ENCODE peak calls at places on chromosomes 13 and 19, in six cellular contexts. One of them, this sample, is unnamed.
A peak's percentile ranks its signal among the peaks of the same experiment; 100 is the strongest.

GRCh38 chr13:44302233-44302632 is 71.4 kb upstream of the SERP2 start:
- DNase-seq in fibroblast of pulmonary artery: peak; percentile 64
- DNase-seq in tibial artery: no peak
- DNase-seq in M059J: no peak
- DNase-seq in CD4-positive, alpha-beta memory T cell: no peak
- DNase-seq in right lobe of liver: no peak
- DNase-seq in this sample: no peak

GRCh38 chr19:10503002-10503789 is at the start of gene KEAP1:
- DNase-seq in fibroblast of pulmonary artery: peak; percentile 28
- DNase-seq in tibial artery: peak; percentile 41
- DNase-seq in M059J: peak; percentile 26
- DNase-seq in CD4-positive, alpha-beta memory T cell: peak; percentile 22
- DNase-seq in right lobe of liver: peak; percentile 58
- DNase-seq in this sample: peak; percentile 38

GRCh38 chr13:60562081-60562764 is 165.2 kb downstream of the TDRD3 start:
- DNase-seq in fibroblast of pulmonary artery: peak; percentile 27
- DNase-seq in tibial artery: no peak
- DNase-seq in M059J: peak; percentile 2
- DNase-seq in CD4-positive, alpha-beta memory T cell: no peak
- DNase-seq in right lobe of liver: no peak
- DNase-seq in this sample: no peak

GRCh38 chr19:10543420-10544241 is at the start of gene ATG4D:
- DNase-seq in fibroblast of pulmonary artery: peak; percentile 62
- DNase-seq in tibial artery: peak; percentile 57
- DNase-seq in M059J: peak; percentile 55
- DNase-seq in CD4-positive, alpha-beta memory T cell: peak; percentile 85
- DNase-seq in right lobe of liver: peak; percentile 90
- DNase-seq in this sample: peak; percentile 96

GRCh38 chr13:36357692-36358091 is 11.5 kb upstream of the SPART start:
- DNase-seq in fibroblast of pulmonary artery: peak; percentile 21
- DNase-seq in tibial artery: peak; percentile 68
- DNase-seq in M059J: no peak
- DNase-seq in CD4-positive, alpha-beta memory T cell: no peak
- DNase-seq in right lobe of liver: no peak
- DNase-seq in this sample: no peak

GRCh38 chr13:28530729-28531194 is 35.8 kb upstream of the FLT1 start:
- DNase-seq in fibroblast of pulmonary artery: peak; percentile 50
- DNase-seq in tibial artery: no peak
- DNase-seq in M059J: peak; percentile 36
- DNase-seq in CD4-positive, alpha-beta memory T cell: no peak
- DNase-seq in right lobe of liver: no peak
- DNase-seq in this sample: no peak

GRCh38 chr19:1265611-1266115 is 3.5 kb upstream of the CIRBP start:
- DNase-seq in fibroblast of pulmonary artery: peak; percentile 66
- DNase-seq in tibial artery: peak; percentile 85
- DNase-seq in M059J: peak; percentile 88
- DNase-seq in CD4-positive, alpha-beta memory T cell: no peak
- DNase-seq in right lobe of liver: peak; percentile 60
- DNase-seq in this sample: no peak

GRCh38 chr19:56958428-56958827 is 117.9 kb upstream of the PEG3 start:
- DNase-seq in fibroblast of pulmonary artery: no peak
- DNase-seq in tibial artery: no peak
- DNase-seq in M059J: no peak
- DNase-seq in CD4-positive, alpha-beta memory T cell: no peak
- DNase-seq in right lobe of liver: no peak
- DNase-seq in this sample: no peak

GRCh38 chr13:109383683-109384082 is 402.7 kb downstream of the IRS2 start:
- DNase-seq in fibroblast of pulmonary artery: peak; percentile 61
- DNase-seq in tibial artery: no peak
- DNase-seq in M059J: peak; percentile 86
- DNase-seq in CD4-positive, alpha-beta memory T cell: no peak
- DNase-seq in right lobe of liver: no peak
- DNase-seq in this sample: no peak

GRCh38 chr19:12126707-12127106 is 13.4 kb downstream of the ZNF20 start:
- DNase-seq in fibroblast of pulmonary artery: peak; percentile 30
- DNase-seq in tibial artery: no peak
- DNase-seq in M059J: no peak
- DNase-seq in CD4-positive, alpha-beta memory T cell: no peak
- DNase-seq in right lobe of liver: no peak
- DNase-seq in this sample: no peak

GRCh38 chr19:3645726-3646125 is 19.1 kb upstream of the CACTIN start:
- DNase-seq in fibroblast of pulmonary artery: no peak
- DNase-seq in tibial artery: no peak
- DNase-seq in M059J: no peak
- DNase-seq in CD4-positive, alpha-beta memory T cell: no peak
- DNase-seq in right lobe of liver: no peak
- DNase-seq in this sample: no peak

GRCh38 chr19:38739440-38740251 is 4.6 kb downstream of the CAPN12 start:
- DNase-seq in fibroblast of pulmonary artery: no peak
- DNase-seq in tibial artery: no peak
- DNase-seq in M059J: no peak
- DNase-seq in CD4-positive, alpha-beta memory T cell: no peak
- DNase-seq in right lobe of liver: no peak
- DNase-seq in this sample: no peak

GRCh38 chr13:100454876-100455275 is 133.7 kb downstream of the GGACT start:
- DNase-seq in fibroblast of pulmonary artery: peak; percentile 57
- DNase-seq in tibial artery: no peak
- DNase-seq in M059J: peak; percentile 80
- DNase-seq in CD4-positive, alpha-beta memory T cell: no peak
- DNase-seq in right lobe of liver: no peak
- DNase-seq in this sample: no peak

GRCh38 chr19:38033658-38034150 is 126.7 kb downstream of the SIPA1L3 start:
- DNase-seq in fibroblast of pulmonary artery: peak; percentile 12
- DNase-seq in tibial artery: no peak
- DNase-seq in M059J: no peak
- DNase-seq in CD4-positive, alpha-beta memory T cell: no peak
- DNase-seq in right lobe of liver: no peak
- DNase-seq in this sample: no peak

GRCh38 chr13:114064516-114065140 is 67.8 kb downstream of the RASA3 start:
- DNase-seq in fibroblast of pulmonary artery: peak; percentile 45
- DNase-seq in tibial artery: no peak
- DNase-seq in M059J: peak; percentile 67
- DNase-seq in CD4-positive, alpha-beta memory T cell: no peak
- DNase-seq in right lobe of liver: no peak
- DNase-seq in this sample: peak; percentile 51

GRCh38 chr13:37995052-37995451 is 125.5 kb upstream of the TRPC4 start:
- DNase-seq in fibroblast of pulmonary artery: peak; percentile 68
- DNase-seq in tibial artery: no peak
- DNase-seq in M059J: peak; percentile 6
- DNase-seq in CD4-positive, alpha-beta memory T cell: no peak
- DNase-seq in right lobe of liver: no peak
- DNase-seq in this sample: no peak